ENCODE peak calls at places on chromosomes 5 and 9, in six cellular contexts. S is neuronal stem cell; V is RCC 7860; L is nephron progenitor cell; U is stimulated activated effector memory CD8-positive, alpha-beta T cell treated with anti-CD3 and anti-CD28 coated beads, Interleukin-12 subunit alpha, Interleukin-12 subunit beta, amount 100 ng/mL, for 72 hours; W is activated T-cell treated with anti-CD3 and anti-CD28 coated beads, Interleukin-2, amount 50 U/mL, for 48 hours. Z is an unnamed sample.

GRCh38 chr5:167949435-167949834 is 342.0 kb upstream of the WWC1 start:
- DNase-seq in V (no peak), W (no peak), S (no peak), L (no peak), U (no peak), Z (no peak)

GRCh38 chr5:102937916-102938315 is 182.0 kb downstream of the GIN1 start:
- DNase-seq in W (no peak), S (no peak), U (no peak), V (no peak), L (no peak), Z (no peak)

GRCh38 chr5:105956456-105957177 is 1714.1 kb downstream of the EFNA5 start:
- DNase-seq in S (no peak), U (no peak), W (no peak), L (no peak), V (no peak), Z (no peak)

GRCh38 chr5:27130587-27130986 is 92.2 kb upstream of the CDH9 start:
- DNase-seq in U (no peak), L (no peak), W (no peak), V (no peak), S (no peak), Z (no peak)

GRCh38 chr5:42612997-42613396 is 143.6 kb upstream of the CCDC152 start:
- DNase-seq in S (no peak), V (no peak), L (no peak), U (no peak), W (no peak), Z (no peak)

GRCh38 chr9:88646539-88646938 is 111.6 kb downstream of the NXNL2 start:
- DNase-seq in W (no peak), S (no peak), V (no peak), U (no peak), L (no peak), Z (no peak)

GRCh38 chr5:178940569-178941360 is at the start of gene ZNF454:
- DNase-seq in L (peak; percentile 29), S (peak; percentile 86), W (no peak), V (no peak), U (no peak), Z (no peak)

GRCh38 chr5:150122158-150122510 is 33.5 kb downstream of the PDGFRB start:
- DNase-seq in V (no peak), S (no peak), L (no peak), W (peak; percentile 38), U (no peak), Z (no peak)

GRCh38 chr5:61631438-61631941 is 299.4 kb downstream of the ZSWIM6 start:
- DNase-seq in S (no peak), V (no peak), U (no peak), L (no peak), W (no peak), Z (no peak)

GRCh38 chr5:69237877-69238276 is 3.2 kb downstream of the CDK7 start:
- DNase-seq in W (no peak), L (no peak), V (no peak), S (no peak), U (no peak), Z (no peak)

GRCh38 chr5:78806544-78806943 is 158.0 kb upstream of the LHFPL2 start:
- DNase-seq in U (no peak), V (peak; percentile 87), S (no peak), W (no peak), L (no peak), Z (no peak)

GRCh38 chr9:127720031-127720864 is 4.4 kb downstream of the TTC16 start:
- DNase-seq in U (no peak), L (no peak), W (peak; percentile 37), S (no peak), V (peak; percentile 16), Z (no peak)

GRCh38 chr5:168707646-168708300 is 128.6 kb upstream of the PANK3 start:
- DNase-seq in U (no peak), W (no peak), V (no peak), S (no peak), L (no peak), Z (no peak)

GRCh38 chr5:58887721-58888409 is 305.0 kb downstream of the RAB3C start:
- DNase-seq in W (peak; percentile 28), U (no peak), L (no peak), V (no peak), S (no peak), Z (no peak)

GRCh38 chr9:112069318-112070169 is 105.6 kb downstream of the SUSD1 start:
- DNase-seq in W (no peak), L (no peak), S (no peak), U (no peak), V (peak; percentile 93), Z (no peak)

GRCh38 chr9:10260501-10260900 is 352.3 kb downstream of the PTPRD start:
- DNase-seq in S (no peak), U (no peak), V (no peak), W (no peak), L (no peak), Z (no peak)

GRCh38 chr5:91521313-91521712 is 138.2 kb upstream of the ARRDC3 start:
- DNase-seq in U (no peak), W (no peak), L (no peak), V (no peak), S (no peak), Z (no peak)

Z was measured in T-helper 9 cell.